ENCODE peak calls at places on chromosomes 16 and 17, in four cellular contexts. P, K, G and M are unnamed samples.

GRCh38 chr16:64659863-64660262 is 462.0 kb downstream of the CDH11 start:
- DNase-seq in P (no peak), K (no peak), G (no peak), M (no peak)

GRCh38 chr16:53566568-53566967 is 63.6 kb upstream of the AKTIP start:
- DNase-seq in K (no peak), G (no peak), P (no peak), M (no peak)

GRCh38 chr17:58310511-58311428 is 17.8 kb downstream of the TSPOAP1 start:
- DNase-seq in P (no peak), G (no peak), K (no peak), M (no peak)

GRCh38 chr16:74817851-74818250 is 43.2 kb upstream of the FA2H start:
- DNase-seq in P (no peak), K (no peak), G (no peak), M (no peak)

GRCh38 chr17:68106085-68106484 is 70.5 kb downstream of the KPNA2 start:
- DNase-seq in K (no peak), P (no peak), G (no peak), M (no peak)

GRCh38 chr16:391885-392335 is 5.1 kb upstream of the NME4 start:
- DNase-seq in P (peak), G (peak), K (peak), M (peak)

GRCh38 chr17:77670125-77670524 is 288.4 kb upstream of the TNRC6C start:
- DNase-seq in G (no peak), K (no peak), P (peak), M (no peak)

GRCh38 chr16:19639986-19640421 is 78.0 kb downstream of the KNOP1 start:
- DNase-seq in K (no peak), G (no peak), P (no peak), M (no peak)

GRCh38 chr17:48228720-48229119 is 121.2 kb downstream of the SNX11 start:
- DNase-seq in K (no peak), P (no peak), G (no peak), M (no peak)

GRCh38 chr17:56821847-56822534 is 11.7 kb downstream of the C17orf67 start:
- DNase-seq in P (no peak), G (no peak), K (no peak), M (no peak)

GRCh38 chr17:12667299-12667958 is 1.7 kb downstream of the MYOCD start:
- DNase-seq in G (peak), P (peak), K (no peak), M (peak)

GRCh38 chr16:76946879-76947278 is 244.1 kb upstream of the MON1B start:
- DNase-seq in G (peak), K (no peak), P (peak), M (no peak)

GRCh38 chr17:48791128-48792032 is 25.6 kb downstream of the TTLL6 start:
- DNase-seq in G (peak), K (peak), P (peak), M (peak)

GRCh38 chr17:60720763-60721531 is 43.3 kb downstream of the BCAS3 start:
- DNase-seq in G (peak), P (peak), K (peak), M (peak)

GRCh38 chr16:30184430-30185140 is 1.2 kb downstream of the CORO1A start:
- DNase-seq in P (no peak), G (no peak), K (no peak), M (peak)

GRCh38 chr16:1030381-1030901 is 42.1 kb upstream of the SSTR5 start:
- DNase-seq in G (no peak), P (no peak), K (no peak), M (no peak)

GRCh38 chr16:12535535-12536411 is 267.9 kb downstream of the CPPED1 start:
- DNase-seq in G (no peak), P (peak), K (peak), M (peak)

GRCh38 chr16:66366433-66367299 is at the start of gene CDH5:
- DNase-seq in P (peak), G (no peak), K (no peak), M (no peak)

GRCh38 chr17:70024253-70024652 is 50.8 kb upstream of the KCNJ16 start:
- DNase-seq in K (no peak), G (no peak), P (no peak), M (no peak)

GRCh38 chr16:4801962-4802658 is at the start of gene ROGDI:
- DNase-seq in G (peak), K (no peak), P (peak), M (peak)

GRCh38 chr16:46731691-46732555 is 16.2 kb downstream of the MYLK3 start:
- DNase-seq in G (no peak), K (no peak), P (peak), M (no peak)

GRCh38 chr17:80035687-80035936 is at the start of gene TBC1D16:
- DNase-seq in K (no peak), P (no peak), G (no peak), M (no peak)

GRCh38 chr17:80034977-80035686 is 540 bp downstream of the TBC1D16 start:
- DNase-seq in K (peak), G (peak), P (peak), M (peak)

GRCh38 chr17:80036715-80037477 is 454 bp downstream of the CCDC40 start:
- DNase-seq in K (peak), G (no peak), P (peak), M (no peak)

GRCh38 chr17:80034654-80034976 is 1.1 kb downstream of the TBC1D16 start:
- DNase-seq in P (no peak), K (no peak), G (no peak), M (no peak)

DNA sequence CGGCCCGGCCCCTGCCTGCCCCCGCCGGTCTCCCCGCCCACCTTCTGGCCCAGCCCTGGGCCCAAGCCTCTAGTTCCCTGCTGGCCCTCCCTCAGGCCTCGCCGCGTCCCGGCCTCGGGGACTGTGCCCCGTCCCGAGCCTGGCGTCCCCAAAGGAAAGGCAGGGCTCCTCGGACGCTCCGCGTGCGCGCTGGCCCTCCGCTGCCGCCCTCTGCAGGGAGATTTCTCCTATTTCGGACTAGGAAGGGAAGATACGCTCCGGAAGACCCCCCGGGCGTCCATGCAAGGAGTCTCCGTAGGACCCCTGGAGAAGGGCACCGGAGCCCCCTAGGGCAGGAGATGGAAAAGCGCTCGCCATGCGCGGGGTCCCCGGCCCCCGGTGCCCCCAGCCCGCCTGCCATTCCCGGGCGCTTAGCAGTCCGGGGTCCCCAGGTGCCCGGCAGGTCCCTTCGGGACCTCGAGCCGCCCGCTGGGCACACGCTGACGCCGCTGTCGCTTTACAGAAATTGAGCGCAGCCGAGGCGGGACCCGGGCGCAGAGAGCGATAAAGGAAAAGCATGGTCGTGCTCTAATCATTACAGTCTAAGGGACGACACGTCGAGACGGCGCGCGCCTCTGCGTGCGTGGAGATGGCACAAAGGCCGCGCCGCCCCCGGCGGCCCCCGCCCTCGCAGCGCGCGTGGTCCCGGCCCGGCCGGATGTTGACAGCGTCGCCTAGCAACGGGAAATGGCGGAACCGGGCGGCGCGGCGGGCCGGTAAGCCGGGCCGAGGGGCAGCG is at the start of gene CCDC40:
- DNase-seq in K (peak), P (peak), G (peak), M (peak)
- TF ChIP-seq CTCF in K (no peak), P (no peak), G (peak), M (no peak)

DNA sequence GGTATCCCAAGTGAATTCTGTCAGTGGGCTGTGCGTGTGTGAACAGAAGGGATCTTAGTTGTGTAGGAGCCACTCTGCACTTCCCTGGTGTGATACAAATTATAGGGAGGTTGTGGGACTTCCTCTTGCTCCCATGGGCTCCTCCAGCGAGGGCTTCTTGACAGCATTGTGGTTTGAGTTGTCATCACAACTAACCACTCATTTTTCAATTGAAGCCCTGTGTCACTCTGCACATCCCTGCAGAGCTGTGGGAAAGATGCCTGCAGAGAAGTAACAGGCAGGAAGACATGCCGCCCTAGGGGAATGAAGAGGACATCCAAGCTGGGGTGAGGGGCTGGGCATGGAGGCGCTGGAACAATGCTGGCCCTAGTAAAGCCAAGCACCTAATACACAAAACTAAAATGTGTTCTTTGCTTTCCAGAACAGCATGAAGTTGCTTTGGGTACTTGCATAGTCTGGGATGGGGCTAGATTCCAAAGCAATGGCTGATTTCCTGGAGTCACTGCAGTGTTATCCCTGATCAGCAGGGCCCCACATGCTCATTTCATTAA is 692.5 kb downstream of the TOX3 start:
- DNase-seq in G (no peak), K (no peak), P (no peak), M (no peak)
- TF ChIP-seq CTCF in G (no peak), K (no peak), P (no peak), M (no peak)

DNA sequence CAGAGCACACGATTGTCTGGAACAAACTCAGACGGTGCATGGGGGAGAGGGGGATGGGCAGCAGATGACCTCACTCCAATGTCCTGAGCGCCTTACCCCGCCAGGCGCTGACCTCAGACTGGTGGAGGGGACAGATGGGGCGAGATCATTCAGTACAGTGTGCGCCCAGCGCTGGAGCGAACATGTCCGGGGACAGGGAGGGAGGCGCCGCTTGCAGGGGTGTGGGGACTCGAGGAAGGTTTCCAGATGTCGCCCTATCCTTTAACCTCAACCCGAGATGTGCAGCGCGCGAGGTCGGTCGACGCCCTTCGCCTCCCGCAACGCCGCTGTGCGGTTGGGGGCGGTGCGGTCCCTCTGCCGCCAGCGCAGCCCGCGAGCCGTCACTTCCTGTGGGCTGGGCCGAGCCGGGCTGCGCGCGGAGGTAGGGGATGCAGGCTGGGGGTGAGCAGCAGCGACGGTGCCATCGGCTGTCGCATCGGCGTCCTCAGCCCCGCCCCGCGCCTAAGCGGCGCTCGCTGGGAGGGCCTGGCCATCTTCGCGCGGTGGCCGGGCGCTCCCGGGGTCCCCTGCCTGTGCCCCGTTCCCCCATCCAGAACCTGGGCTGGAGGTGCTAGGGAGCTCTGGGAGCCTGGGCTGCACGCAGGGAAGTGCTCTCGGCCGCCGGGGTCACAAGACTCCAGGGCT is 5.3 kb upstream of the CDR2L start:
- DNase-seq in P (peak), K (peak), G (no peak), M (peak)
- TF ChIP-seq CTCF in P (no peak), K (peak), G (no peak), M (no peak)

DNA sequence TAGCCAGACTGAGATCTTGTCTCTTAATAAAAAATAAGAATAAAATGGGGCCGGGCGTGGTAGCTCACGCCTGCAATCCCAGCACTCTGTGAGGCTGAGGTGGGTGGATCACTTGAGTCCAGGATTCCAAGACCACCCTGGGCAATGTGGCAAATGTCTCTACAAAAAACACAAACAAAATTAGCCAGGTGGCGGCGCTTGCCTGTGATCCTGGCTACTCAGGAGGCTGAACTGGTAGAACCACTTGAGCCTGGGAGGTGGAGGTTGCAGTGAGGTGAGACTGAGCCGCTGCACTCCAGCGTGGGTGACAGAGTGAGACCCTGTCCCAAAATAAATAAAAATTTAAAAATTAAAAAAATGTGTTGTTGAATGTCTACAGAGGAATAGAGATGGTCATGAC is 2.9 kb upstream of the DEF8 start:
- DNase-seq in G (no peak), P (no peak), K (no peak), M (no peak)
- TF ChIP-seq CTCF in G (peak), P (no peak), K (no peak), M (no peak)

GRCh38 chr17:59491353-59492090 is 73.9 kb upstream of the DHX40 start:
- DNase-seq in P (no peak), K (no peak), G (peak), M (no peak)

GRCh38 chr17:59493867-59494266 is 71.5 kb upstream of the DHX40 start:
- DNase-seq in P (no peak), G (no peak), K (no peak), M (no peak)

GRCh38 chr17:59490259-59490658 is 75.2 kb upstream of the DHX40 start:
- DNase-seq in G (no peak), P (no peak), K (no peak), M (no peak)

GRCh38 chr17:59494757-59495368 is 70.5 kb upstream of the DHX40 start:
- DNase-seq in P (no peak), K (no peak), G (no peak), M (no peak)

DNA sequence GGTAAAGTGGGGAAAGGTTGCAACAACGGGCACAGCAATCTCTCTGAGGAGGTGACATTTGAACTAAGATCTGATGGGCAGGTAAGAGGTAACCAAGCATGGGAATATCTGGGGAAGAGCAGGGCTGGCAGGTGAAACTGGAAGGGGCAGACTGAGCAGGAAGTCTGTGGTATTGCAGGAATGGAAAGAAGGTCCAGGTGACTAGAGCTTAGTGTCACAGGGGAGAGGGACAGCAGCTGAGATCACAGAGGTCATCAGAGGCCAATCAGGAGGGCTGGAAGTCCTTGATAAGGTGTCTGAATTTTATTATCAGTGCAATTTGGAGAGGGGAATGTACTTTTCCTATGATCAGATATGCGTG is 73.3 kb upstream of the DHX40 start:
- DNase-seq in K (no peak), G (no peak), P (no peak), M (no peak)
- TF ChIP-seq CTCF in K (no peak), G (no peak), P (no peak), M (no peak)

GRCh38 chr17:17994271-17994670 is 21.6 kb downstream of the DRC3 start:
- DNase-seq in P (peak), G (peak), K (peak), M (no peak)

GRCh38 chr17:17990282-17990681 is 17.6 kb downstream of the DRC3 start:
- DNase-seq in G (peak), P (no peak), K (no peak), M (no peak)

GRCh38 chr17:17994770-17995169 is 22.1 kb downstream of the DRC3 start:
- DNase-seq in G (peak), K (no peak), P (no peak), M (no peak)

GRCh38 chr17:17993366-17993765 is 20.7 kb downstream of the DRC3 start:
- DNase-seq in P (no peak), G (no peak), K (no peak), M (no peak)

GRCh38 chr17:17993852-17994251 is 21.2 kb downstream of the DRC3 start:
- DNase-seq in G (no peak), K (no peak), P (no peak), M (no peak)
- TF ChIP-seq CTCF in G (no peak), K (no peak), P (no peak), M (no peak)